ENCODE peak calls at places on chromosomes 3 and 15, in seven cellular contexts. G is progenitor cell of endocrine pancreas, W is foreskin fibroblast, H is GM23338, T is mammary epithelial cell, C is HCT116, Z is choroid plexus epithelial cell. Y is an unnamed sample.

GRCh38 chr3:31179768-31180167 is 285.3 kb upstream of the GADL1 start:
- DNase-seq in G (no peak), W (no peak), H (no peak), T (no peak), C (no peak), Z (no peak), Y (no peak)

GRCh38 chr3:34011171-34012101 is 213.0 kb downstream of the PDCD6IP start:
- DNase-seq in G (no peak), W (peak), H (no peak), T (no peak), C (peak), Z (peak), Y (peak)

GRCh38 chr3:23550402-23550801 is 255.4 kb upstream of the UBE2E1 start:
- DNase-seq in G (no peak), W (no peak), H (no peak), T (no peak), C (no peak), Z (no peak), Y (no peak)

GRCh38 chr3:59308684-59309083 is 258.9 kb upstream of the CFAP20DC start:
- DNase-seq in G (no peak), W (no peak), H (peak), T (no peak), C (no peak), Z (peak), Y (no peak)

GRCh38 chr3:191296041-191296541 is 33.1 kb upstream of the CCDC50 start:
- DNase-seq in G (no peak), W (no peak), H (no peak), T (no peak), C (no peak), Z (no peak), Y (no peak)

GRCh38 chr15:70376929-70377691 is 279.4 kb upstream of the TLE3 start:
- DNase-seq in G (no peak), W (peak), H (peak), T (peak), C (no peak), Z (peak), Y (peak)

GRCh38 chr3:185583925-185584324 is 2.2 kb upstream of the SENP2 start:
- DNase-seq in G (no peak), W (no peak), H (peak), T (peak), C (no peak), Z (no peak), Y (no peak)

GRCh38 chr3:169658311-169658931 is 5.1 kb downstream of the MECOM start:
- DNase-seq in G (no peak), W (no peak), H (peak), T (no peak), C (no peak), Z (no peak), Y (no peak)

GRCh38 chr15:31197497-31198414 is 96.2 kb upstream of the TRPM1 start:
- DNase-seq in G (no peak), W (peak), H (peak), T (no peak), C (no peak), Z (peak), Y (peak)

GRCh38 chr3:194333981-194334320 is 17.2 kb downstream of the CPN2 start:
- DNase-seq in G (no peak), W (no peak), H (no peak), T (no peak), C (no peak), Z (no peak), Y (no peak)

GRCh38 chr15:73246411-73246810 is 122.3 kb downstream of the HCN4 start:
- DNase-seq in G (no peak), W (no peak), H (no peak), T (no peak), C (no peak), Z (no peak), Y (no peak)

GRCh38 chr3:36653095-36653494 is 111.3 kb downstream of the DCLK3 start:
- DNase-seq in G (no peak), W (peak), H (no peak), T (peak), C (no peak), Z (peak), Y (no peak)

GRCh38 chr3:128316456-128316855 is 150.2 kb downstream of the DNAJB8 start:
- DNase-seq in G (no peak), W (peak), H (no peak), T (no peak), C (no peak), Z (peak), Y (peak)

GRCh38 chr3:142723665-142723967 is 218 bp upstream of the TRPC1 start:
- DNase-seq in G (no peak), W (no peak), H (no peak), T (no peak), C (no peak), Z (no peak), Y (no peak)

GRCh38 chr3:17009831-17010230 is 125.1 kb downstream of the PLCL2 start:
- DNase-seq in G (no peak), W (peak), H (no peak), T (no peak), C (no peak), Z (no peak), Y (no peak)

GRCh38 chr3:108136888-108137814 is 46.3 kb upstream of the CD47 start:
- DNase-seq in G (no peak), W (no peak), H (peak), T (no peak), C (no peak), Z (no peak), Y (no peak)

GRCh38 chr15:29835301-29835700 is 13.0 kb upstream of the TJP1 start:
- DNase-seq in G (no peak), W (peak), H (no peak), T (no peak), C (no peak), Z (peak), Y (no peak)

GRCh38 chr3:61562042-61562809 is 855 bp downstream of the PTPRG start:
- DNase-seq in G (peak), W (peak), H (no peak), T (peak), C (no peak), Z (peak), Y (no peak)

GRCh38 chr15:64944961-64945360 is 33.3 kb downstream of the ANKDD1A start:
- DNase-seq in G (no peak), W (no peak), H (no peak), T (no peak), C (no peak), Z (no peak), Y (no peak)

GRCh38 chr3:184815046-184815930 is 3.3 kb downstream of the VPS8 start:
- DNase-seq in G (no peak), W (peak), H (no peak), T (peak), C (no peak), Z (peak), Y (no peak)

GRCh38 chr15:62711691-62712454 is 330.7 kb upstream of the TPM1 start:
- DNase-seq in G (no peak), W (peak), H (no peak), T (peak), C (no peak), Z (peak), Y (no peak)

GRCh38 chr15:68667800-68668625 is 89.2 kb downstream of the CORO2B start:
- DNase-seq in G (no peak), W (no peak), H (no peak), T (no peak), C (no peak), Z (no peak), Y (no peak)

GRCh38 chr3:80890571-80890970 is 870.9 kb downstream of the GBE1 start:
- DNase-seq in G (no peak), W (no peak), H (no peak), T (no peak), C (no peak), Z (no peak), Y (no peak)

GRCh38 chr3:50352762-50353161 is 2.1 kb downstream of the CYB561D2 start:
- DNase-seq in G (no peak), W (peak), H (no peak), T (peak), C (no peak), Z (peak), Y (no peak)
- TF ChIP-seq CTCF in G (peak), W (peak), H (peak), T (peak), C (peak), Z (peak), Y (peak)

GRCh38 chr3:39150170-39150802 is 3.1 kb downstream of the CSRNP1 start:
- DNase-seq in G (no peak), W (no peak), H (no peak), T (no peak), C (no peak), Z (no peak), Y (no peak)
- TF ChIP-seq CTCF in G (no peak), W (no peak), H (no peak), T (peak), C (no peak), Z (peak), Y (no peak)

GRCh38 chr3:179829391-179829790 is 176.6 kb downstream of the USP13 start:
- DNase-seq in G (no peak), W (no peak), H (peak), T (no peak), C (no peak), Z (no peak), Y (peak)
- TF ChIP-seq CTCF in G (no peak), W (no peak), H (peak), T (no peak), C (no peak), Z (no peak), Y (peak)

GRCh38 chr15:58919232-58919631 is 14.2 kb downstream of the SLTM start:
- DNase-seq in G (no peak), W (no peak), H (no peak), T (no peak), C (no peak), Z (no peak), Y (no peak)
- TF ChIP-seq CTCF in G (no peak), W (no peak), H (no peak), T (no peak), C (no peak), Z (no peak), Y (no peak)

DNA sequence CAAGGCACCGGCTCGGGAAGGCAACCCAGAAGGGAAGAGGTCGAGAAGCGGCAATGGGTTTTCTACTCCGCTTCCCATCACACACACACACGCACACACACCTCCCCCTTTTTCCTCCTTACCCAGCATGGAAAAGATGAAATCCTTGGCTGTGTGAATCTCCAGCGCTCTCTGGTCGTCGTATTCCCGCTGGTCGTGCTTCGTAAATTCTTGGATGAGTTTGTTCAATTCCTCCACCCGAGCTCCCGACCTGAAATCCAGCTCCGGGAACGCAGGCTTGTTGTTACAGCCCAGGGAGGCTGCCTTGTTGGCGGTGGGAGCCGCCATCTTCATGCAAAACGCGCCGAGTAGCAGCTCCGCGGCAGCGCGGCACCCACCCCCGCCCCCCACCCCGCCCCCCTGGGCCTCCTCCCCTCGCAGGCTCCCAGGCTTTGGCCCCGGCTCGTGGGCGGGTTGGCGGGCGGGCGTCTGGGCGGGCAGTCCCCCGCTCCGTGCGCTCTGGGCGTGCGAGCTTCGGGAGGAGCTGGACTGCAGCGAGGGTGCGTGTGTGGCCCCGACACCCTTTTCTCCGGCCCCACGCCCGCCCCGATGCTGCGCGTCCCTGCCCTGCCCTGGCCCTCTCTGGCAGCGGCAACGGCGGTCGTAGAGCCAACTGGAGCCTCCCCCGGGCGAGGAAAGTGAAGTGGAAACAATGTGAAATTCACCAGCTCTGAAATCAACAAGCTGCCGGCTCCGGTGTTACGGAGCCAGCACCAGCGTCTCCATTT is at the start of gene MB21D2:
- DNase-seq in G (peak), W (peak), H (peak), T (peak), C (peak), Z (peak), Y (peak)
- TF ChIP-seq CTCF in G (no peak), W (no peak), H (no peak), T (no peak), C (no peak), Z (peak), Y (peak)

DNA sequence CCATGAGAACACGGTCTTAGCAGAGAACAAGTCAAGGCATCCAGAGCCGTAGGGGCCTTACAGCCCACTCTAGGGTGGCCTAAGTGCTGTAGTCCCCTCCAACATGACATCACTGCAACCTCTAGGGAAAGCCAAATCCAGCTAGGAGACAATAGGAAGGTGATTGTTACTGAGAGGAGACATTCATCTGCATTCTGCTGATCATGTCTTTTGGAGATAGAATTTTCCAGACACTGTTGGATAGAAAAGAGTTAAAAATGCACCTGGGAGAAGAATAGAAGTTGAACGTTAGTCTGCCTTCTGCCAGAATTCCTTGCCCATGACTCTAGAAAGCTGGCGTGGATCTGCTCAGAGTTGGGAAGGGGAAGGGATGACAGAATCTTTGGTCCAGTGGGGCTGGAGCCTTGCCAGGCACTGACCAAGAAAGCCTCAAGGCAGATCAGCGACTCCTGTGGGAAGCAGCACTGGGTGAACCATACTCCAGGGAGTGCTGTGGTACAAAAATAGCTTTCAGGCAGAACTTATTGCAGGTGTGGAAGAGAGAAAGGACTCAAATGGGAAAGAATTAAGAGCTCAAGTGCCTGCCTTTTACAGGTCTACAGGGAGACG is 44.8 kb upstream of the RAF1 start:
- DNase-seq in G (no peak), W (peak), H (no peak), T (peak), C (no peak), Z (peak), Y (no peak)
- TF ChIP-seq CTCF in G (no peak), W (peak), H (no peak), T (peak), C (peak), Z (peak), Y (no peak)

GRCh38 chr15:100572362-100572983 is 29.5 kb downstream of the LINS1 start:
- DNase-seq in G (no peak), W (peak), H (peak), T (no peak), C (no peak), Z (peak), Y (peak)
- TF ChIP-seq CTCF in G (peak), W (no peak), H (peak), T (peak), C (peak), Z (peak), Y (peak)

Y was measured in A673.